ENCODE peak calls at places on chromosomes 13 and 19, in seven cellular contexts. G is pancreas, T is foreskin fibroblast, U is fibroblast of pulmonary artery, J is AG09309, R is upper lobe of right lung, S is HL-60. V is an unnamed sample.

GRCh38 chr19:9057505-9058258 is 29.2 kb upstream of the OR1M1 start:
- DNase-seq in G (no peak), T (no peak), U (no peak), J (no peak), R (no peak), S (no peak), V (no peak)

GRCh38 chr13:59755647-59756290 is 408.0 kb downstream of the DIAPH3 start:
- DNase-seq in G (no peak), T (no peak), U (no peak), J (no peak), R (no peak), S (no peak), V (no peak)

GRCh38 chr19:16584825-16585801 is 12.9 kb upstream of the SLC35E1 start:
- DNase-seq in G (no peak), T (no peak), U (no peak), J (no peak), R (no peak), S (no peak), V (no peak)

GRCh38 chr13:100513987-100514670 is 74.5 kb downstream of the GGACT start:
- DNase-seq in G (no peak), T (no peak), U (no peak), J (peak), R (no peak), S (no peak), V (no peak)

GRCh38 chr19:19120308-19121156 is 17.7 kb downstream of the TMEM161A start:
- DNase-seq in G (peak), T (peak), U (peak), J (no peak), R (no peak), S (peak), V (no peak)

GRCh38 chr13:37446503-37446902 is 152.1 kb downstream of the POSTN start:
- DNase-seq in G (no peak), T (peak), U (peak), J (peak), R (no peak), S (no peak), V (peak)

GRCh38 chr19:3520166-3521103 is 14.3 kb downstream of the FZR1 start:
- DNase-seq in G (no peak), T (no peak), U (no peak), J (no peak), R (peak), S (no peak), V (no peak)

GRCh38 chr13:55439450-55439849 is 1701.3 kb upstream of the PRR20A start:
- DNase-seq in G (no peak), T (no peak), U (no peak), J (no peak), R (no peak), S (no peak), V (no peak)

GRCh38 chr19:33804021-33804799 is 7.5 kb downstream of the KCTD15 start:
- DNase-seq in G (peak), T (no peak), U (peak), J (no peak), R (no peak), S (no peak), V (peak)

GRCh38 chr13:21229241-21230024 is 53.0 kb downstream of the MRPL57 start:
- DNase-seq in G (no peak), T (no peak), U (no peak), J (no peak), R (no peak), S (no peak), V (no peak)

GRCh38 chr13:99805361-99805760 is 166.2 kb downstream of the ZIC5 start:
- DNase-seq in G (no peak), T (no peak), U (no peak), J (no peak), R (no peak), S (no peak), V (no peak)

GRCh38 chr13:74084375-74084902 is 49.8 kb downstream of the KLF12 start:
- DNase-seq in G (no peak), T (no peak), U (no peak), J (no peak), R (no peak), S (no peak), V (no peak)

GRCh38 chr13:45142440-45143345 is 22.4 kb downstream of the GTF2F2 start:
- DNase-seq in G (no peak), T (peak), U (peak), J (no peak), R (no peak), S (no peak), V (peak)

GRCh38 chr19:18792661-18793060 is 1.6 kb upstream of the COMP start:
- DNase-seq in G (no peak), T (no peak), U (no peak), J (no peak), R (no peak), S (no peak), V (no peak)

GRCh38 chr13:112066624-112067004 is 335 bp upstream of the SOX1 start:
- DNase-seq in G (peak), T (peak), U (peak), J (no peak), R (no peak), S (no peak), V (no peak)

GRCh38 chr13:90502143-90502542 is 845.3 kb upstream of the MIR17HG start:
- DNase-seq in G (no peak), T (no peak), U (no peak), J (no peak), R (no peak), S (no peak), V (no peak)

GRCh38 chr19:11227201-11227886 is 12.1 kb upstream of the ANGPTL8 start:
- DNase-seq in G (no peak), T (no peak), U (no peak), J (no peak), R (no peak), S (no peak), V (no peak)

GRCh38 chr19:10555613-10555979 is 10.2 kb downstream of the KRI1 start:
- DNase-seq in G (no peak), T (no peak), U (no peak), J (no peak), R (no peak), S (no peak), V (no peak)

GRCh38 chr13:45518525-45519235 is 53.9 kb downstream of the COG3 start:
- DNase-seq in G (no peak), T (peak), U (peak), J (no peak), R (no peak), S (no peak), V (no peak)

GRCh38 chr13:68749801-68750200 is 1357.8 kb upstream of the ATXN8OS start:
- DNase-seq in G (no peak), T (no peak), U (no peak), J (no peak), R (no peak), S (no peak), V (no peak)

GRCh38 chr19:16273005-16273404 is 51.6 kb upstream of the KLF2 start:
- DNase-seq in G (no peak), T (no peak), U (no peak), J (no peak), R (no peak), S (no peak), V (no peak)

GRCh38 chr13:114032121-114032799 is 58.4 kb upstream of the C13orf46 start:
- DNase-seq in G (no peak), T (peak), U (peak), J (no peak), R (no peak), S (no peak), V (peak)

GRCh38 chr19:3154957-3155736 is 19.3 kb downstream of the GNA15 start:
- DNase-seq in G (no peak), T (peak), U (peak), J (peak), R (peak), S (peak), V (peak)

GRCh38 chr13:106521101-106521799 is 14.2 kb downstream of the EFNB2 start:
- DNase-seq in G (no peak), T (no peak), U (no peak), J (no peak), R (no peak), S (no peak), V (no peak)

GRCh38 chr19:29942404-29943261 is 594 bp downstream of the URI1 start:
- DNase-seq in G (peak), T (peak), U (no peak), J (no peak), R (peak), S (peak), V (no peak)

GRCh38 chr19:46355234-46355990 is 8.5 kb downstream of the PPP5C start:
- DNase-seq in G (no peak), T (no peak), U (no peak), J (no peak), R (no peak), S (no peak), V (no peak)

GRCh38 chr19:57570707-57571106 is 8.0 kb downstream of the ZNF416 start:
- DNase-seq in G (no peak), T (no peak), U (no peak), J (no peak), R (no peak), S (no peak), V (no peak)

GRCh38 chr13:25973576-25973975 is 78.2 kb downstream of the SHISA2 start:
- DNase-seq in G (no peak), T (no peak), U (no peak), J (no peak), R (no peak), S (no peak), V (no peak)

GRCh38 chr13:109840201-109840892 is 54.0 kb upstream of the IRS2 start:
- DNase-seq in G (no peak), T (peak), U (peak), J (peak), R (no peak), S (no peak), V (peak)

GRCh38 chr19:54674021-54674617 is 11.3 kb downstream of the LILRB4 start:
- DNase-seq in G (no peak), T (no peak), U (peak), J (no peak), R (no peak), S (no peak), V (no peak)

GRCh38 chr13:111490611-111491010 is 170.2 kb downstream of the TEX29 start:
- DNase-seq in G (no peak), T (no peak), U (no peak), J (no peak), R (peak), S (no peak), V (no peak)

GRCh38 chr13:28794370-28794769 is 25.8 kb upstream of the MTUS2 start:
- DNase-seq in G (no peak), T (no peak), U (no peak), J (no peak), R (no peak), S (no peak), V (no peak)

GRCh38 chr19:46068345-46069258 is 27.8 kb upstream of the IGFL4 start:
- DNase-seq in G (no peak), T (peak), U (peak), J (peak), R (no peak), S (peak), V (peak)

GRCh38 chr19:7366701-7367420 is 18.1 kb downstream of the ARHGEF18 start:
- DNase-seq in G (no peak), T (no peak), U (peak), J (no peak), R (no peak), S (peak), V (no peak)

DNA sequence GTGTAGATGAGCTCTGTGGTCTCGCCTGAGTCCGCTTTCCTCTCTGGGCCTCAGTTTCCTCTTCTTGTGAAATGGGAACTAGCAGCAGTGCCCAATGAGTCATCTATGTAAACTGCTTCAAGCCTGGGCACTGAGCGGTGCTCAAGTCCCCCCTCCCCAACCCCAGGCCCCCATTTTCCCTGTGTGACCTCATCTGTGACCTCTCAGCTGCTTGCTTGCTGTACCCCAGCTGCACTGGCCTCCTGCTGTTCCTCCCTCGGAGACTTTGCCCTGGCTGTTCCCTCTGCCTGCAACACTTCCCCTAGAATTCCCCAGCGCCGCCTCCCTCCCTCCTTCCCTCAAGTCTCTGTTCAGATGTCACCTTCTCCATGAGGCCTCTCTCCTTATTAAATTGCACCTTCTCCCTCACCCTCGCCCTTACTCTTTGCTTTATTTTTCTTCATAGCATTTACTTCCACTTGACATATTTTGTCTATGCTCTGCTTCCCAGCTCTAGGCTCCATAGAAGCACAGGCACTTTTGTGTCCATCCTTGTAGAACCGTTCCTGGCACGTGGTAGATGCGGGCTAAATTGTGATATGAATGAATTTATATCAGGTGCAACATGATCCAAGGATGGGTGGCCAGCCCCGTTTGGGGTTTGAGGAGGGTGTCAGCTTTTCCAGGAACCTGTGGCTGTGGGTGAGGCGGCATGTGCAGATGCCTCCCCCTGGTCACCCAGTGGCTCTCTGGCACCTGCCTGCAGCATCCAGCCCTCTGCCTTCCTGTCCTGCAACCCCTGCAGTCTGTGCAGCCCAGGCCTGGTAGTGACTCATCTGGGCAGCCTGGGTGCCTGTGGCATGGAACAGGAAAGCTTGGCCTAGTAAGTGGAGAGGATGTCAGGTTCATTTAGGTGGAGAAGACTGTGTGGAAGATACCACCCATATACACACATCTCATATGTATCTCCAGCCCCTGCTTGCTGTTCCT is 26.3 kb downstream of the SIPA1L3 start:
- DNase-seq in G (peak), T (peak), U (peak), J (no peak), R (no peak), S (peak), V (no peak)
- H3K4me3 ChIP-seq in G (peak), T (no peak), U (no peak), J (no peak), R (peak), S (peak), V (peak)

DNA sequence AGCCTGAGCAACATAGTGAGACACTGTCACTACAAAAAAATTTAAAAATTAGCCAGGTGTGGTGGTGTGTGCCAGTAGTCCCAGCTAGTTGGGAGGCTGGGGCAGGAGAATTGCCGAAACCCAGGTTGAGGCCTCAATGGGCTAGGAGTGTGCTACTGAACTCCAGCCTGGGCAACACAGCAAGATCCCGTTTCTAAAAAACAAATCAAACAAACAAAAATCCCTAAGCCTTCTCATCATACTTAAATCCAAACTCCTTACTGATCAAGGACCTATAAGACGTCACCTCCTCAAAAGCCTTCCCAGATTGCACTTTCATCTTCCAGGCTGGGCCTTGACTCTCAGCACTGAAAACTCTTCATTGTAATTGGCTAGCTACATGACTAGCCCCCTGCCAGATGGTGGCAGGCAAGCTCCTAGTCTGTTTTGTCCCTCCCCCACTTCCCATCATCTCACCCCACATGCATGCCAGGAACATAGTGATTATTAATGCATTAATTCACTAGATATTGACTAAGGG is 17.5 kb upstream of the NANOS3 start:
- DNase-seq in G (no peak), T (no peak), U (peak), J (no peak), R (no peak), S (no peak), V (no peak)
- TF ChIP-seq CTCF in G (no peak), T (no peak), U (no peak), J (no peak), R (no peak), S (no peak), V (peak)

GRCh38 chr19:50688766-50689165 is 30.8 kb downstream of the SHANK1 start:
- DNase-seq in G (no peak), T (no peak), U (no peak), J (no peak), R (no peak), S (no peak), V (no peak)
- H3K4me3 ChIP-seq in G (no peak), T (no peak), U (no peak), J (no peak), R (no peak), S (no peak), V (no peak)

DNA sequence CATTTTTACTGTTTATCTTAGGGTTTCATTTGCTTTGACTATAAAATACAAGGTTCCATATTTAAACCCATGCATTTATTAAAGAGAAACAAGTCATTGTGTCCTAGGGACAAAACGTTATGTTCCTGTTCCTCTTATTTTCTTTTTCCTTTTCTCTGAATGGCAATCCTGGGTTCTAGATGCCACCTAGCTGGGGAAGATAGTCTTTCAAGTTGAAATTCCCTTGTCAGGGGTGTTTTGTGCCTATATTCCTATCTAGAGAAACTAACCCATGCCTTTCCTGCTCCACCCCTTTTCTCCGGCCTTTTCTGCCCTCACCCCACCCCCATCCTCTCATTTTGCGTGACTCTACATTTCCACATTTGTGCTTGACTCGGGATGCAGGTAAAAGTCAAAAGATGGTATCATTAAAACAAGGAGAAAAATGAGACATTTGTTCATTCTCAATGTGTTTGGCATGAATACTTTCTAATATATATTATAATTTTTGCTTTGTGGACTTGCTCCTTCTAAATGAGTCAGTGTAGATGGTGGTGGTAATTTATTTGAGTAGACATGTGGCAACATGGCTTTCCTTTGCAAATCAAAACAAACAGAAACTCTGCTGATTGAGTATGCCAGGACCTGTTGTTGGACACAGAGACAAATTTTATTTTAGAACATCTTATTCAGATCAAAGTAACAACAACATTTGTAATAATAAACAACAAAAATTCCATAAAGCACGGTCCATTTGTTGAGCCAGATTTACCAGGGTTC is 26.8 kb upstream of the STARD13 start:
- DNase-seq in G (no peak), T (peak), U (peak), J (no peak), R (no peak), S (no peak), V (no peak)
- TF ChIP-seq CTCF in G (no peak), T (peak), U (peak), J (peak), R (peak), S (no peak), V (peak)

GRCh38 chr13:39417643-39418042 is 185.3 kb downstream of the LHFPL6 start:
- DNase-seq in G (no peak), T (peak), U (peak), J (no peak), R (no peak), S (no peak), V (peak)
- H3K4me3 ChIP-seq in G (no peak), T (peak), U (peak), J (no peak), R (no peak), S (no peak), V (peak)

GRCh38 chr19:12789904-12790619 is 1.2 kb upstream of the JUNB start:
- DNase-seq in G (peak), T (peak), U (peak), J (peak), R (peak), S (peak), V (peak)

GRCh38 chr19:12788025-12788681 is 3.1 kb upstream of the JUNB start:
- DNase-seq in G (no peak), T (no peak), U (no peak), J (no peak), R (no peak), S (no peak), V (no peak)

GRCh38 chr19:12788682-12789097 is 2.6 kb upstream of the JUNB start:
- DNase-seq in G (peak), T (peak), U (peak), J (no peak), R (peak), S (no peak), V (no peak)

GRCh38 chr19:12790628-12791344 is 500 bp upstream of the JUNB start:
- DNase-seq in G (no peak), T (no peak), U (no peak), J (no peak), R (no peak), S (no peak), V (no peak)

GRCh38 chr19:12789098-12789903 is 2.0 kb upstream of the JUNB start:
- DNase-seq in G (peak), T (no peak), U (peak), J (no peak), R (no peak), S (no peak), V (no peak)
- TF ChIP-seq CTCF in G (no peak), T (no peak), U (no peak), J (no peak), R (no peak), S (no peak), V (no peak)

DNA sequence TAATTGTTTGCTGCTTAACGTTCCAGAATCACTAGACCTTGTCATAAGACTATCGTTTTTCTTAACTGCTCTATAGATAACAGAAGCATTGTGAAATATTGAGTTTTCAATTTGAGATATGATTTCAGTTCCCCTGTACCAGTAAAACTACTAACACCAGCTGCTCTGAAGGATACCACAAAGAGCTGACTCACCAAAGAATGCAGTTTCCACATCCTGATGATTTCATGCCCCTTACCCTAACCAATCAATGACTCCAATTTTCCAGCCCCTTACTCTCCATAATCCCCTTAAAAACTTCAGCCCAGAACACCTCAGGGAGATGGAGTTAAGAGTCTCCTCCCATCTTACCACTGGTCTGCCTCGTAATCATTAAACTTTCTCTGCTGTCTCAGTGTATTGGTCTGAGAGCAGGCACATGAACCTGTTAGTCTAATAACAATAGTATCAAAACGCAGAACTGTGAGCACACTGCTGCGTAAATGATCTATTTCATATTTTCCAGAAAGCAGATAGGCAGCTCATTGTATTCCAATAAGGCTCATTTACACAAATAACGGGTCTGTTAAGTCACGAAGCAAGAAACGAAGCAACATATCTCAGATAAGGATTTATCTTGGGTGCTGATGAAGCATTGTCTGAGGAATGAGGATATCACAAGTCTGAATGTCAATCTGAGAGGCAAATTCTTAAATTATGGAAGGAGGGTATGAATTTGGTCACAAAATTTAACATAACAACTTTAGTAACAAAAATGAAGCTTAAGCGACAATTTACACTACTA is 14.1 kb upstream of the CCNA1 start:
- DNase-seq in G (no peak), T (peak), U (peak), J (no peak), R (no peak), S (peak), V (peak)
- H3K4me3 ChIP-seq in G (no peak), T (peak), U (peak), J (no peak), R (no peak), S (no peak), V (peak)

V was measured in retinal pigment epithelial cell.